ENCODE peak calls at places on chromosomes 11 and 22, in four cellular contexts. A is GM12878, B is fibroblast of lung, M is brain microvascular endothelial cell. V is an unnamed sample.
A peak's percentile ranks its signal among the peaks of the same experiment; 100 is the strongest.

GRCh38 chr11:45333023-45333422 is 46.9 kb upstream of the SYT13 start:
- DNase-seq in B (no peak), M (no peak), A (no peak), V (no peak)

GRCh38 chr22:50547231-50547851 is 1.6 kb downstream of the KLHDC7B start:
- DNase-seq in M (no peak), B (no peak), A (no peak), V (no peak)

GRCh38 chr11:3109921-3110706 is 52.9 kb upstream of the CARS1 start:
- DNase-seq in M (no peak), B (no peak), A (no peak), V (no peak)

GRCh38 chr22:44660051-44660830 is 41.8 kb upstream of the PRR5 start:
- DNase-seq in B (no peak), M (no peak), A (no peak), V (no peak)

GRCh38 chr11:60785806-60786361 is 751 bp downstream of the MS4A10 start:
- DNase-seq in M (peak; percentile 80), A (no peak), B (peak; percentile 36), V (peak; percentile 18)

GRCh38 chr11:77119531-77119936 is 8.5 kb upstream of the MYO7A start:
- DNase-seq in M (no peak), A (no peak), B (no peak), V (no peak)

GRCh38 chr11:32210601-32211000 is 119.7 kb downstream of the RCN1 start:
- DNase-seq in B (peak; percentile 79), M (no peak), A (no peak), V (peak; percentile 64)

GRCh38 chr11:132921597-132921996 is 610.7 kb downstream of the OPCML start:
- DNase-seq in B (no peak), A (no peak), M (no peak), V (no peak)

GRCh38 chr11:22922672-22923071 is 62.4 kb upstream of the CCDC179 start:
- DNase-seq in B (no peak), M (no peak), A (no peak), V (no peak)

GRCh38 chr11:38448284-38448683 is 1850.2 kb upstream of the RAG2 start:
- DNase-seq in A (no peak), B (no peak), M (no peak), V (peak; percentile 8)

GRCh38 chr11:20962581-20962980 is 293.2 kb downstream of the NELL1 start:
- DNase-seq in M (no peak), A (no peak), B (peak; percentile 67), V (peak; percentile 63)

GRCh38 chr11:126570489-126570888 is 215.0 kb downstream of the ST3GAL4 start:
- DNase-seq in A (no peak), B (no peak), M (no peak), V (no peak)

GRCh38 chr11:79273781-79274180 is 167.0 kb downstream of the TENM4 start:
- DNase-seq in B (no peak), M (no peak), A (no peak), V (no peak)

GRCh38 chr11:88508808-88509581 is 171.5 kb upstream of the CTSC start:
- DNase-seq in B (peak; percentile 49), A (no peak), M (no peak), V (peak; percentile 31)

GRCh38 chr22:39570665-39571064 is at the start of gene CACNA1I:
- DNase-seq in M (no peak), B (no peak), A (no peak), V (no peak)

GRCh38 chr22:40101417-40102101 is 76.2 kb upstream of the TNRC6B start:
- DNase-seq in A (no peak), M (no peak), B (no peak), V (no peak)

GRCh38 chr11:4134844-4135243 is 40.2 kb downstream of the RRM1 start:
- DNase-seq in A (no peak), M (peak; percentile 29), B (peak; percentile 74), V (peak; percentile 71)

GRCh38 chr22:49720279-49720959 is 107.3 kb downstream of the BRD1 start:
- DNase-seq in M (no peak), A (no peak), B (no peak), V (no peak)

GRCh38 chr11:13278620-13279486 is 1.3 kb downstream of the BMAL1 start:
- DNase-seq in M (no peak), B (no peak), A (no peak), V (no peak)

GRCh38 chr22:50733521-50734342 is 4.3 kb upstream of the ACR start:
- DNase-seq in B (peak; percentile 23), A (no peak), M (no peak), V (no peak)

GRCh38 chr11:64044730-64045386 is 9.1 kb downstream of the FLRT1 start:
- DNase-seq in M (no peak), B (no peak), A (no peak), V (no peak)

GRCh38 chr11:64357904-64358535 is 942 bp upstream of the RPS6KA4 start:
- DNase-seq in B (peak; percentile 18), M (no peak), A (no peak), V (no peak)

GRCh38 chr11:134944131-134944530 is 532.1 kb upstream of the B3GAT1 start:
- DNase-seq in B (no peak), A (no peak), M (no peak), V (no peak)

GRCh38 chr11:107493117-107493516 is 35.5 kb upstream of the CWF19L2 start:
- DNase-seq in B (peak; percentile 73), M (peak; percentile 48), A (no peak), V (peak; percentile 62)

GRCh38 chr11:77154381-77155081 is 26.5 kb downstream of the MYO7A start:
- DNase-seq in A (no peak), M (no peak), B (no peak), V (no peak)

GRCh38 chr11:48538991-48539390 is 50.4 kb downstream of the OR4A47 start:
- DNase-seq in B (no peak), A (no peak), M (no peak), V (no peak)

GRCh38 chr22:38989461-38989860 is 7.3 kb downstream of the APOBEC3B start:
- DNase-seq in M (no peak), A (no peak), B (no peak), V (no peak)

GRCh38 chr22:49490692-49491091 is 337.0 kb downstream of the BRD1 start:
- DNase-seq in A (no peak), M (no peak), B (no peak), V (no peak)

GRCh38 chr22:47207387-47207786 is 444.9 kb downstream of the TBC1D22A start:
- DNase-seq in B (no peak), A (no peak), M (no peak), V (no peak)

GRCh38 chr11:42762348-42762747 is 549.4 kb upstream of the API5 start:
- DNase-seq in B (no peak), A (no peak), M (no peak), V (no peak)

DNA sequence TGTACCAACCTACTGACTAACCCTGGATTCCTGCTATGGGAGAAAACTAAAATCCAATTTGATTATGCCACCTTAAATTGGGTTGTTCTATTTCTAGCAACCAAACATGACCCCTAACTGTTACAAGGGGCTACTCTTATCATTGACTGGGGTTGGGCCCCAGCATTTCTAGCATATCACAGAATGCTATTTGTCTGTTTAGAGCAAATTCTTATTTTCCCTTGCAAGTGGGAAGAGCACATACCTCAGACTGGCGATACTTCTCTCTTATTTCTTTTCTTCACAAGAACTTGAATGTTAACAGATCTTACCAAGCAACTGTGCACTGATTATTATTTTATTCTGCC is 93.7 kb downstream of the C11orf58 start:
- DNase-seq in M (no peak), B (no peak), A (no peak), V (no peak)
- H3K4me3 ChIP-seq in M (no peak overlapping the region), B (no peak overlapping the region), A (no peak overlapping the region), V (no peak overlapping the region)

GRCh38 chr11:16816358-16817270 is 78.2 kb downstream of the C11orf58 start:
- DNase-seq in A (no peak), B (no peak), M (no peak), V (no peak)

GRCh38 chr11:16813141-16813540 is 74.7 kb downstream of the C11orf58 start:
- DNase-seq in A (no peak), B (no peak), M (no peak), V (no peak)

GRCh38 chr11:16814410-16815046 is 76.1 kb downstream of the C11orf58 start:
- DNase-seq in B (no peak), M (no peak), A (no peak), V (no peak)

GRCh38 chr11:16817321-16817720 is 78.9 kb downstream of the C11orf58 start:
- DNase-seq in A (no peak), B (no peak), M (no peak), V (no peak)

DNA sequence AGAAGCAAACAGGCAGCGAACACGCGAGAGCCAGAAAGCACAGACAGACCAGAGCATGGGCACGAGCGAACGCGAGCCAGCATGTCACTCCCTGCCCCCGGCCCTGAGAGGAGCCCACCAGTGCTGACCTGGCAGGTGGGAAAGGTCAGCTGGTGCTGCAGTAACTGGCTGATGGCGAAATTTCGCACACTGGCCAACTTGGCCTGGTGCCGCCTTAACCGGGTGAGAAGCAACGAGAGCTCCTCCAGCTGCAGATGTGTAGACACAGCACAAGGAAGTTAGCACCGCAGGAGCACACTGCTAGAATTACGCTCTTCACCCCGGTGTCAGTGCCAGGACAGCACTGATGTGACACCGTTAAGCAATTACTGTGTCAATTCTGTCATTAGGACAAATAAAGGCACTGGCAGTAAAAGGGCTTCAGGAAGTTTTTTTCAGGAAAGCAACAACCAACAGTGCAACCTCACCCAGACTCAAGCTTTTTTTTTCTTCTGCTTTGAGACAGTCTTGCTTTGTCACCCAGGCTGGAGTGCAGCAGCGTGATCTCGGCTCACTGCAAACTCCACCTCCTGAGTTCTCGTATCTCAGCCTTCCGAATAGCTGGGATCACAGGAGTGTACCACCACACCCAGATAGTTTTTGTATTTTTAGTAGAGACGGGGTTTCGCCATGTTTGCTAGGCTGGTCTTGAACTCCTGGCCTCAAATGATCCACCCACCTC is 76.8 kb downstream of the C11orf58 start:
- DNase-seq in B (peak; percentile 21), A (no peak), M (no peak), V (no peak)
- H3K27ac ChIP-seq in B (no peak overlapping the region), A (no peak overlapping the region), M (no peak overlapping the region), V (no peak overlapping the region)

GRCh38 chr11:29317669-29318068 is 699.2 kb downstream of the KCNA4 start:
- DNase-seq in A (no peak), M (no peak), B (peak; percentile 80), V (peak; percentile 77)
- H3K4me3 ChIP-seq in A (no peak overlapping the region), M (no peak overlapping the region), B (no peak overlapping the region), V (peak overlapping the region; percentile 15)

GRCh38 chr11:75420224-75421034 is 12.6 kb downstream of the KLHL35 start:
- DNase-seq in M (no peak), A (no peak), B (no peak), V (no peak)
- H3K27ac ChIP-seq in M (no peak overlapping the region), A (no peak overlapping the region), B (no peak overlapping the region), V (no peak overlapping the region)

GRCh38 chr11:66987158-66987620 is 12.1 kb downstream of the C11orf86 start:
- DNase-seq in M (no peak), B (no peak), A (no peak), V (no peak)
- H3K4me3 ChIP-seq in M (no peak overlapping the region), B (no peak overlapping the region), A (no peak overlapping the region), V (no peak overlapping the region)

GRCh38 chr22:24706050-24706449 is 68.5 kb downstream of the PIWIL3 start:
- DNase-seq in A (no peak), B (no peak), M (peak; percentile 14), V (no peak)

GRCh38 chr22:24703101-24703500 is 71.4 kb downstream of the PIWIL3 start:
- DNase-seq in M (no peak), B (peak; percentile 5), A (no peak), V (no peak)

GRCh38 chr22:24706732-24707476 is 67.6 kb downstream of the PIWIL3 start:
- DNase-seq in A (no peak), M (no peak), B (no peak), V (no peak)

DNA sequence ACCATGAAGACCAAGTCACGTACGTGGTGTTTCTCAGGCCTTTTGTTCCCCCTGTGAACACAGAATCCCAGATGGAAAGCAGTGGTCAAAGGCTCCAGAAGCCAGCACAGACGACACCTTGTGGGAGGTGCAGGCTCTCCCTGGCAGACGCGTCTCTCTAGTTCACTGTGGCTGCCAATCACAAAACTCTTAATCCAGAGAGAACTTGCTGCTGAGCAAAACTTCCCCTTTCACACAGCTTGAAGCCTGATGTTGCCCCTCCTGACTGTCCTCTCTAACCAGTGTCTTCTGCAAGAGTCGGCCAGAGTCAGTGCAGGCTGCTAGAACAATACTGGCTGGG is 67.1 kb downstream of the PIWIL3 start:
- DNase-seq in B (no peak), A (no peak), M (no peak), V (no peak)
- H3K27ac ChIP-seq in B (no peak overlapping the region), A (no peak overlapping the region), M (no peak overlapping the region), V (no peak overlapping the region)

V was measured in astrocyte.